ENCODE peak calls at places on chromosomes 2 and 18, in nine cellular contexts. Q is Ammon's horn; E is HT-29; V is psoas muscle; W is HFF-Myc; Y is T-helper 17 cell; J is neural progenitor cell; F is stimulated activated CD8-positive, alpha-beta memory T cell treated with anti-CD3 and anti-CD28 coated beads, Interleukin-12 subunit alpha, Interleukin-12 subunit beta, amount 100 ng/mL, for 4 hours; X is cardiac muscle cell. L is an unnamed sample.

GRCh38 chr2:236505071-236505470 is 64.6 kb upstream of the ACKR3 start:
- DNase-seq in J (no peak), Q (no peak), X (no peak), F (no peak), V (no peak), W (no peak), E (no peak), Y (no peak), L (no peak)

GRCh38 chr2:150859872-150860271 is 372.4 kb upstream of the RND3 start:
- DNase-seq in F (no peak), J (peak), Q (no peak), V (no peak), W (no peak), X (no peak), E (no peak), Y (no peak), L (no peak)

GRCh38 chr18:25230658-25231326 is 121.2 kb downstream of the ZNF521 start:
- DNase-seq in F (no peak), V (peak), E (no peak), J (no peak), W (peak), X (no peak), Y (no peak), Q (peak), L (peak)

GRCh38 chr2:241412144-241412543 is 56.1 kb downstream of the FARP2 start:
- DNase-seq in X (no peak), F (no peak), J (no peak), Y (no peak), V (no peak), E (no peak), Q (no peak), W (peak), L (no peak)

GRCh38 chr18:41073372-41073954 is 881.6 kb upstream of the PIK3C3 start:
- DNase-seq in Y (no peak), J (no peak), V (no peak), W (peak), E (no peak), Q (no peak), F (no peak), X (no peak), L (no peak)

GRCh38 chr2:156340377-156340776 is 7.9 kb upstream of the NR4A2 start:
- DNase-seq in F (no peak), X (no peak), J (no peak), E (peak), Q (no peak), Y (no peak), V (no peak), W (no peak), L (no peak)

GRCh38 chr2:237697586-237698337 is 70.4 kb downstream of the LRRFIP1 start:
- DNase-seq in X (no peak), W (no peak), Q (no peak), E (no peak), Y (no peak), F (no peak), J (no peak), V (no peak), L (no peak)

GRCh38 chr2:211187602-211188001 is 631.2 kb downstream of the CPS1 start:
- DNase-seq in F (no peak), E (no peak), W (no peak), V (no peak), X (no peak), Q (no peak), J (no peak), Y (no peak), L (no peak)

GRCh38 chr2:233814436-233814835 is 36.3 kb downstream of the MROH2A start:
- DNase-seq in Q (no peak), J (no peak), X (no peak), W (no peak), Y (no peak), F (no peak), V (no peak), E (no peak), L (no peak)

GRCh38 chr2:144330951-144331651 is 188.8 kb downstream of the ZEB2 start:
- DNase-seq in V (no peak), J (no peak), W (no peak), X (no peak), F (no peak), Y (no peak), E (peak), Q (no peak), L (no peak)

GRCh38 chr2:200383380-200384110 is 77.1 kb downstream of the SPATS2L start:
- DNase-seq in F (no peak), Q (no peak), W (no peak), V (no peak), Y (no peak), X (no peak), E (peak), J (no peak), L (no peak)

GRCh38 chr2:159922563-159922962 is 124.6 kb upstream of the CD302 start:
- DNase-seq in V (no peak), E (no peak), Q (no peak), J (no peak), F (no peak), W (no peak), X (no peak), Y (no peak), L (no peak)

GRCh38 chr18:62808116-62808515 is 92.8 kb downstream of the PHLPP1 start:
- DNase-seq in X (no peak), W (no peak), Y (no peak), F (no peak), J (no peak), E (no peak), Q (no peak), V (no peak), L (no peak)

L was measured in heart right ventricle.